ENCODE peak calls at places on chromosomes 4 and X, in four cellular contexts. D, F, I and B are unnamed samples.

GRCh38 chrX:18449271-18449670 is 23.9 kb downstream of the CDKL5 start:
- DNase-seq in D (no peak), F (no peak), I (no peak), B (no peak)

GRCh38 chrX:31038585-31039326 is 33.1 kb downstream of the FTHL17 start:
- DNase-seq in D (peak), F (no peak), I (peak), B (no peak)

GRCh38 chr4:73309211-73309610 is 50.6 kb upstream of the ANKRD17 start:
- DNase-seq in D (no peak), F (no peak), I (peak), B (no peak)

GRCh38 chr4:153038493-153039311 is 102.6 kb downstream of the FHDC1 start:
- DNase-seq in D (peak), F (no peak), I (no peak), B (no peak)

GRCh38 chr4:113673450-113673849 is 88.1 kb downstream of the CAMK2D start:
- DNase-seq in D (no peak), F (no peak), I (peak), B (no peak)

GRCh38 chr4:634599-634985 is 9.2 kb downstream of the PDE6B start:
- DNase-seq in D (no peak), F (peak), I (no peak), B (no peak)

GRCh38 chrX:152904151-152905080 is 6.5 kb downstream of the ZNF185 start:
- DNase-seq in D (no peak), F (peak), I (peak), B (no peak)

GRCh38 chr4:74618166-74618565 is 173.2 kb downstream of the AREG start:
- DNase-seq in D (no peak), F (no peak), I (no peak), B (no peak)

GRCh38 chr4:80431203-80431602 is 95.7 kb downstream of the CFAP299 start:
- DNase-seq in D (no peak), F (no peak), I (no peak), B (no peak)

GRCh38 chr4:145804134-145804533 is 124.2 kb downstream of the C4orf51 start:
- DNase-seq in D (peak), F (no peak), I (peak), B (no peak)

GRCh38 chr4:24219171-24219570 is 329.3 kb upstream of the PPARGC1A start:
- DNase-seq in D (peak), F (no peak), I (no peak), B (no peak)

GRCh38 chr4:153247116-153247490 is 42.9 kb downstream of the TRIM2 start:
- DNase-seq in D (no peak), F (no peak), I (no peak), B (no peak)

GRCh38 chr4:182507808-182508207 is 264.6 kb downstream of the TENM3 start:
- DNase-seq in D (no peak), F (no peak), I (no peak), B (no peak)

GRCh38 chr4:38232741-38233140 is 272.5 kb downstream of the PTTG2 start:
- DNase-seq in D (no peak), F (no peak), I (no peak), B (no peak)

GRCh38 chr4:55032179-55032578 is 93.2 kb downstream of the KDR start:
- DNase-seq in D (no peak), F (no peak), I (no peak), B (no peak)

GRCh38 chrX:151871244-151871643 is 41.4 kb upstream of the MAGEA4 start:
- DNase-seq in D (no peak), F (no peak), I (peak), B (no peak)

GRCh38 chr4:2827874-2828751 is 15.5 kb upstream of the ADD1 start:
- DNase-seq in D (no peak), F (peak), I (no peak), B (no peak)

GRCh38 chrX:37348237-37349130 is 680 bp upstream of the PRRG1 start:
- DNase-seq in D (no peak), F (no peak), I (peak), B (no peak)

GRCh38 chr4:116664198-116664597 is 421.2 kb downstream of the TRAM1L1 start:
- DNase-seq in D (no peak), F (no peak), I (no peak), B (no peak)

GRCh38 chr4:7516773-7517144 is 82.0 kb upstream of the PSAPL1 start:
- DNase-seq in D (no peak), F (no peak), I (no peak), B (no peak)

GRCh38 chr4:2075171-2075986 is 16.3 kb downstream of the NAT8L start:
- DNase-seq in D (no peak), F (no peak), I (no peak), B (no peak)

GRCh38 chr4:101334963-101335572 is 12.3 kb downstream of the PPP3CA start:
- DNase-seq in D (no peak), F (no peak), I (peak), B (no peak)

GRCh38 chrX:25207803-25208202 is 192.0 kb upstream of the ARX start:
- DNase-seq in D (no peak), F (no peak), I (no peak), B (no peak)

GRCh38 chr4:1716065-1716945 is 4.2 kb upstream of the SLBP start:
- DNase-seq in D (no peak), F (no peak), I (no peak), B (no peak)

GRCh38 chrX:21975827-21976226 is 35.3 kb downstream of the SMS start:
- DNase-seq in D (peak), F (no peak), I (peak), B (no peak)

GRCh38 chrX:120791013-120791643 is 84.5 kb downstream of the CT47B1 start:
- DNase-seq in D (peak), F (no peak), I (peak), B (no peak)

GRCh38 chrX:56796641-56797395 is 67.8 kb downstream of the NBDY start:
- DNase-seq in D (no peak), F (no peak), I (no peak), B (no peak)

GRCh38 chr4:86014599-86014998 is 345.3 kb downstream of the MAPK10 start:
- DNase-seq in D (no peak), F (no peak), I (peak), B (no peak)

GRCh38 chr4:18880850-18881249 is 859.3 kb upstream of the LCORL start:
- DNase-seq in D (no peak), F (no peak), I (no peak), B (no peak)

GRCh38 chr4:138275946-138276621 is 33.9 kb upstream of the SLC7A11 start:
- DNase-seq in D (no peak), F (no peak), I (peak), B (no peak)

GRCh38 chrX:123184199-123184857 is at the start of gene GRIA3:
- DNase-seq in D (no peak), F (no peak), I (no peak), B (no peak)

GRCh38 chrX:123184858-123185251 is 777 bp downstream of the GRIA3 start:
- DNase-seq in D (no peak), F (peak), I (no peak), B (no peak)

GRCh38 chrX:123188081-123188480 is 4.0 kb downstream of the GRIA3 start:
- DNase-seq in D (no peak), F (no peak), I (no peak), B (no peak)

GRCh38 chrX:123186796-123187195 is 2.7 kb downstream of the GRIA3 start:
- DNase-seq in D (no peak), F (no peak), I (no peak), B (no peak)

GRCh38 chrX:123185714-123186113 is 1.6 kb downstream of the GRIA3 start:
- DNase-seq in D (no peak), F (no peak), I (no peak), B (no peak)
- H3K4me3 ChIP-seq in D (no peak), F (no peak), I (no peak), B (no peak)

DNA sequence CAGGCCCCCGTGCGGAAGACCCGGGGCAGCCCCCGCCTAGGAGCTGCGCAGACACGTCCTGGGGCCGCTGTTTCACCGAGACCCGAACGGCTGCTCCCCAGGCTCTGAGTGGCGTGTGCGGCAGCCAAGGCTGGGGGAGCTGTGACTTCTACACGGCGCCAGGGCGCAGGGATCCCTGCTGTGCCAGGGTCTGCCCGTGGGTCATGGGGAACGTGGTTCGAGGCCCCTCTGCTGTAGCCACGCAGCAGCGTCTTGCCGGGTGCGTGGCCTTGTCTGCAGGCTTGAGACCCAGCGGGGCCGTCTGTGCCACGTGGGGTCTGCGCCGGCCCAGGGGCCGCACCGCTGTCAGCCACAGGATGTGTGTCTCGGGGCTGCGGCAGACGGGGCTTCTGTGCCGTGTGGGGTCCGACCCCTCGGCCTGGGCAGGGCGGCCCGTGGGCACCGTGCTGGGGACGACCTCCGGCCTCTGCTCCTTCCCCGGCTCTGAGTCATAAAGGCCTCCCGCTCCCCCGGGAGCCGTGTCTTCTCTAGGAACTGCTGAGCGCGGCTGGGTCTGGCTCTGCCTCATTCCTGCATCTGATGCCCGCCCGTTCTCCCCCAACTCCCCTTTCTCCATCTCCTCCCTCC is 12.7 kb upstream of the GTPBP6 start:
- DNase-seq in D (no peak), F (peak), I (peak), B (no peak)
- H3K4me3 ChIP-seq in D (no peak), F (no peak), I (peak), B (no peak)

GRCh38 chr4:48651869-48652447 is 128.1 kb downstream of the FRYL start:
- DNase-seq in D (no peak), F (no peak), I (no peak), B (no peak)
- H3K4me3 ChIP-seq in D (no peak), F (no peak), I (no peak), B (no peak)

GRCh38 chrX:101642086-101642485 is 17.6 kb downstream of the ARMCX2 start:
- DNase-seq in D (no peak), F (no peak), I (no peak), B (no peak)
- H3K4me3 ChIP-seq in D (no peak), F (no peak), I (no peak), B (no peak)